ENCODE peak calls at places on chromosome 15, in ten cellular contexts. V is Panc1, S is sigmoid colon, X is suprapubic skin, B is transverse colon, Y is HCT116, Q is SK-N-SH, H is K562, N is GM12891, W is GM23338. A is an unnamed sample.

GRCh38 chr15:73931441-73931840 is 5.2 kb downstream of the LOXL1 start:
- DNase-seq in Q (no peak), X (no peak), B (no peak), N (no peak), Y (no peak), S (no peak), V (no peak), H (no peak), W (no peak), A (no peak)

GRCh38 chr15:60729850-60730458 is 251.0 kb upstream of the ICE2 start:
- DNase-seq in W (no peak), B (no peak), V (no peak), Q (no peak), Y (no peak), H (no peak), X (no peak), N (no peak), S (no peak), A (no peak)

GRCh38 chr15:52436971-52437370 is 91.7 kb downstream of the MYO5A start:
- DNase-seq in X (no peak), Y (no peak), B (no peak), V (no peak), H (no peak), S (no peak), Q (no peak), W (no peak), N (no peak), A (no peak)

GRCh38 chr15:62779041-62779810 is 263.3 kb upstream of the TPM1 start:
- DNase-seq in S (no peak), H (no peak), X (no peak), B (no peak), N (no peak), Y (no peak), Q (no peak), W (no peak), V (no peak), A (no peak)

GRCh38 chr15:57352535-57353316 is 23.6 kb upstream of the CGNL1 start:
- DNase-seq in V (no peak), Q (no peak), X (no peak), S (no peak), Y (no peak), N (no peak), H (no peak), B (no peak), W (no peak), A (no peak)

GRCh38 chr15:28094732-28095521 is 4.2 kb downstream of the OCA2 start:
- DNase-seq in V (no peak), B (peak), Q (peak), N (no peak), H (no peak), W (peak), S (peak), Y (no peak), X (no peak), A (peak)

GRCh38 chr15:52103217-52104207 is 9.1 kb downstream of the BCL2L10 start:
- DNase-seq in S (peak), B (peak), N (no peak), H (peak), Y (peak), V (peak), X (peak), W (no peak), Q (no peak), A (no peak)

GRCh38 chr15:71391421-71392047 is 276.3 kb downstream of the THSD4 start:
- DNase-seq in Q (no peak), H (no peak), W (no peak), V (no peak), S (no peak), N (no peak), B (no peak), X (no peak), Y (no peak), A (no peak)

GRCh38 chr15:40106203-40107161 is 2.2 kb downstream of the BMF start:
- DNase-seq in W (peak), X (peak), Q (no peak), N (no peak), H (peak), V (no peak), S (peak), Y (no peak), B (peak), A (peak)

GRCh38 chr15:88834211-88834812 is 31.1 kb downstream of the ACAN start:
- DNase-seq in B (peak), Q (peak), V (no peak), N (no peak), H (peak), S (no peak), X (no peak), Y (peak), W (peak), A (peak)

GRCh38 chr15:44697014-44697413 is 14.1 kb downstream of the PATL2 start:
- DNase-seq in Y (no peak), W (no peak), N (no peak), X (no peak), H (no peak), V (no peak), S (no peak), Q (no peak), B (no peak), A (no peak)
- TF ChIP-seq POLR2AphosphoS5 in Y (no peak), W (no peak), N (no peak), X (no peak), H (no peak), V (no peak), S (no peak), Q (no peak), B (no peak), A (no peak)

GRCh38 chr15:50767332-50767861 is 1.9 kb upstream of the SPPL2A start:
- DNase-seq in N (no peak), V (no peak), H (no peak), X (no peak), B (no peak), S (no peak), Q (no peak), Y (no peak), W (no peak), A (no peak)

GRCh38 chr15:50764331-50765201 is 940 bp downstream of the SPPL2A start:
- DNase-seq in Q (peak), Y (no peak), W (no peak), H (peak), V (no peak), X (no peak), N (peak), B (no peak), S (no peak), A (no peak)

DNA sequence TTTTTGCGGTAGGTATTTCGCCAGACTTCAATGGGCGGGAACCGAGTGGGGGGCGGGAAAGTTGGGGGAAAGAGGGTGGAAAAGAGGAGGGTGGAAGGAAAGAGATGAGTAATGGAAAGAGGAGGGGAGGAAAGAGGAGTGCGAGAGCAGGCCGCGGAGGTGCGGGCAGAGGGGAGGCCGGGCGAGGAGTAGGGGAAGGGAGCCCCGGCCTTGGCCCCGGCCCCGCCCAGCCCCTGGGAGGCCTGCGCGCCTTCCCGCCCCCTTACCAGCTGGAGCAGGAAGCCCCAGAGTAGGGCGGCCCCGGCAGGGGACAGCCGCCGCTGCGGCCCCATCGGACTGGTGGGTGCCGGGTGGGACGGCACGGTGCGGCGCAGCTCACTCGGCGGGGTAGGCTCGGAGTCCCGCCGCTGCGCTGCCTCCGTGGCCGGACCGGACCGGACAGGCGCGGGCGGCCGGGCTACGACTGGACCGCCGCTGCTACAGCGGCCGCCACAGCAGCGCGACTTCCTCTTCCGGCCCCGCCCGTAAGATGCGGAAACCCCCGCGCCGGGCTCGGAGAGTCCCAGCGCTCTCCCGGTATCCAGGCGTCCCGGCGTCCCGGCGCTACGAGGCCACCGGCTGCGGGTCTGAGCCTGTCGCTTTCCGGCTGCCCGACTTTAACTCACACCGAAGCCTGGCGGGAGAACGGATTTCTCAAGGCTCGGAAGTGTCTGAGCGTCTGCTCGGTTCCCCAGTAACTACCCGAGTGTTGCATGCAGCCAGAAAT is at the start of gene SPPL2A:
- DNase-seq in Y (peak), Q (peak), X (peak), H (peak), N (peak), S (peak), W (peak), V (no peak), B (peak), A (peak)
- TF ChIP-seq POLR2AphosphoS5 in Y (peak), Q (peak), X (peak), H (peak), N (peak), S (peak), W (peak), V (peak), B (peak), A (peak)

GRCh38 chr15:31381801-31382692 is 55.4 kb downstream of the KLF13 start:
- DNase-seq in N (no peak), Q (peak), S (no peak), X (no peak), W (no peak), Y (no peak), V (no peak), H (no peak), B (no peak), A (no peak)
- TF ChIP-seq POLR2AphosphoS5 in N (no peak), Q (no peak), S (no peak), X (no peak), W (no peak), Y (no peak), V (no peak), H (no peak), B (no peak), A (no peak)

GRCh38 chr15:92687183-92687582 is 31.6 kb upstream of the FAM174B start:
- DNase-seq in Q (no peak), S (no peak), W (no peak), N (no peak), V (no peak), B (no peak), Y (no peak), H (no peak), X (no peak), A (no peak)
- TF ChIP-seq POLR2AphosphoS5 in Q (no peak), S (no peak), W (no peak), N (no peak), V (no peak), B (no peak), Y (no peak), H (no peak), X (no peak), A (no peak)

DNA sequence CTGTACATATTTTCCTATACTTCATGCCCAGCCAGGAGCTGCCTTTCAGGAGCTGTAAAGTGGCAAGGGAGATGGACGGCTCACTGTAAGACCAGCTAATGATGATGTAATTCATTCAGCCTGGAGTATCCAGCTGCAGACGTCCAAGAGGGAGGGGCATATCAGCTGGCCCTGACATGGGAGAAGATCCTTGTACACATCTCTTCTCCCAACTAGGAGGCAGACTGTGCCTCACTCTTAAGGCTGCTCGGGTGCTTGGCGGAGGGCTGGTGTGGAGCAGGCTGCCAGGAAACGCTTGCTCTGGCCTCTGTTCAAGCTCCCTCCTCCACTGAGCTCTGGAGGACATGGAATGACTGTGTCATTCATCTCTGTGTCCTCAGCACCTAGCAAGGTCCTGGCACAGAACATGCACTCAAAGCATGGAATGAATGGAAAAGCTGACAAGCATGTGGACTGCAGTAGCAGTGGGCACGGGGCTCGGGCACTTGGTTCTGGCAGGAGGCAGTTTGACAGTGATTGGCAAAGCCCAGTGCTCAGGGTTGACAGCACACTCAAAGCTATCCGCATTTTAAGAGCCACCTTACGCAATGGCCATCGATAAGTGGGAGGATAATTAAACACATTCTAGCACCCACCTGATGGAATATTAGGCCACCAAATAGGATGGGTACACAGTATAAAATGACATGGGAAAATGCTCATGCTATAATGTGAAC is 72.4 kb downstream of the TBC1D2B start:
- DNase-seq in H (no peak), N (no peak), S (peak), B (peak), V (no peak), Y (no peak), X (no peak), Q (peak), W (no peak), A (peak)
- TF ChIP-seq POLR2AphosphoS5 in H (no peak), N (no peak), S (peak), B (peak), V (no peak), Y (no peak), X (peak), Q (no peak), W (no peak), A (no peak)